ENCODE peak calls at places on chromosomes 11 and 22, in four cellular contexts. S is stomach, J is brain microvascular endothelial cell, Q is OCI-LY7. F is an unnamed sample.

GRCh38 chr11:44600739-44601416 is 35.4 kb downstream of the CD82 start:
- DNase-seq in Q (peak), S (no peak), J (no peak), F (no peak)

GRCh38 chr22:19686946-19687345 is 27.4 kb upstream of the SEPTIN5 start:
- DNase-seq in J (no peak), S (no peak), Q (no peak), F (no peak)

GRCh38 chr11:69650081-69650831 is 9.3 kb downstream of the CCND1 start:
- DNase-seq in J (no peak), Q (no peak), S (no peak), F (no peak)

GRCh38 chr11:62905286-62905685 is 15.9 kb downstream of the CHRM1 start:
- DNase-seq in J (no peak), S (no peak), Q (no peak), F (no peak)

GRCh38 chr11:118212131-118212725 is 12.6 kb downstream of the JAML start:
- DNase-seq in Q (no peak), S (peak), J (no peak), F (no peak)

GRCh38 chr22:50045211-50046018 is 12.7 kb downstream of the TTLL8 start:
- DNase-seq in S (no peak), Q (no peak), J (no peak), F (no peak)

GRCh38 chr11:60912223-60912850 is 1.6 kb upstream of the TMEM109 start:
- DNase-seq in S (no peak), Q (no peak), J (no peak), F (no peak)

GRCh38 chr11:68670208-68670992 is 13.9 kb upstream of the GAL start:
- DNase-seq in S (no peak), Q (peak), J (no peak), F (no peak)

GRCh38 chr11:14974723-14975587 is 2.8 kb upstream of the CALCA start:
- DNase-seq in Q (peak), S (peak), J (peak), F (no peak)

GRCh38 chr11:116035972-116036371 is 531.8 kb upstream of the CADM1 start:
- DNase-seq in Q (no peak), J (no peak), S (no peak), F (no peak)

GRCh38 chr11:105979997-105980703 is 41.9 kb downstream of the MSANTD4 start:
- DNase-seq in J (no peak), Q (no peak), S (no peak), F (no peak)

GRCh38 chr22:19554834-19555404 is 30.7 kb upstream of the CLDN5 start:
- DNase-seq in Q (no peak), J (peak), S (no peak), F (no peak)

GRCh38 chr11:5258543-5259262 is 4.1 kb upstream of the HBG2 start:
- DNase-seq in Q (no peak), J (no peak), S (no peak), F (no peak)

GRCh38 chr11:33598426-33599069 is 102.1 kb downstream of the C11orf91 start:
- DNase-seq in J (no peak), S (no peak), Q (no peak), F (no peak)

GRCh38 chr11:118263694-118264567 is at the start of gene MPZL2:
- DNase-seq in Q (no peak), J (no peak), S (peak), F (peak)

GRCh38 chr11:48103621-48104561 is 112.7 kb upstream of the OR4B1 start:
- DNase-seq in S (no peak), Q (no peak), J (no peak), F (no peak)

GRCh38 chr22:45271667-45272188 is 13.0 kb upstream of the UPK3A start:
- DNase-seq in J (no peak), Q (no peak), S (peak), F (no peak)

GRCh38 chr22:44622147-44622427 is 79.9 kb upstream of the PRR5 start:
- DNase-seq in S (no peak), J (no peak), Q (peak), F (no peak)

GRCh38 chr22:37021710-37022482 is 2.4 kb downstream of the MPST start:
- DNase-seq in Q (peak), S (peak), J (no peak), F (no peak)

GRCh38 chr11:129252621-129253020 is 60.5 kb upstream of the ARHGAP32 start:
- DNase-seq in S (no peak), J (no peak), Q (no peak), F (no peak)

GRCh38 chr22:45211848-45212247 is 28.8 kb downstream of the KIAA0930 start:
- DNase-seq in J (no peak), Q (no peak), S (no peak), F (no peak)

GRCh38 chr22:29299136-29299900 is 7.1 kb upstream of the GAS2L1 start:
- DNase-seq in S (no peak), Q (no peak), J (no peak), F (no peak)

GRCh38 chr22:50048836-50049235 is 9.3 kb downstream of the TTLL8 start:
- DNase-seq in Q (no peak), J (no peak), S (no peak), F (no peak)

GRCh38 chr11:24060125-24060524 is 436.7 kb upstream of the LUZP2 start:
- DNase-seq in Q (no peak), S (no peak), J (no peak), F (no peak)

GRCh38 chr11:9428706-9429105 is 32.1 kb upstream of the ZNF143 start:
- DNase-seq in J (no peak), Q (no peak), S (no peak), F (no peak)

GRCh38 chr11:85590848-85591483 is 36.2 kb downstream of the DLG2 start:
- DNase-seq in S (no peak), J (peak), Q (peak), F (no peak)

GRCh38 chr22:17358394-17358793 is 10.9 kb upstream of the CECR2 start:
- DNase-seq in Q (no peak), S (no peak), J (no peak), F (no peak)

GRCh38 chr11:34671946-34672345 is 51.1 kb downstream of the EHF start:
- DNase-seq in J (no peak), Q (no peak), S (no peak), F (no peak)

GRCh38 chr22:50576070-50576469 is 2.2 kb downstream of the CPT1B start:
- DNase-seq in S (no peak), J (peak), Q (no peak), F (no peak)

GRCh38 chr11:121207485-121208115 is 85.0 kb upstream of the SC5D start:
- DNase-seq in J (no peak), Q (no peak), S (no peak), F (no peak)

GRCh38 chr11:93577291-93577690 is 34.1 kb upstream of the SMCO4 start:
- DNase-seq in J (peak), S (no peak), Q (no peak), F (no peak)

GRCh38 chr11:57792870-57793269 is 31.3 kb downstream of the CTNND1 start:
- DNase-seq in J (no peak), Q (no peak), S (no peak), F (no peak)

GRCh38 chr11:14358729-14359439 is at the start of gene RRAS2:
- DNase-seq in Q (no peak), S (peak), J (peak), F (no peak)

GRCh38 chr22:17570851-17571631 is 7.7 kb downstream of the SLC25A18 start:
- DNase-seq in Q (no peak), S (peak), J (peak), F (no peak)

GRCh38 chr22:40491990-40492631 is 121.7 kb downstream of the SGSM3 start:
- DNase-seq in S (no peak), Q (peak), J (peak), F (no peak)

GRCh38 chr22:43474161-43475101 is 62.6 kb downstream of the MPPED1 start:
- DNase-seq in Q (no peak), J (no peak), S (no peak), F (no peak)

GRCh38 chr22:43471186-43471585 is 59.4 kb downstream of the MPPED1 start:
- DNase-seq in J (no peak), S (no peak), Q (no peak), F (no peak)

GRCh38 chr22:43473441-43473840 is 61.6 kb downstream of the MPPED1 start:
- DNase-seq in S (no peak), J (no peak), Q (no peak), F (no peak)

GRCh38 chr22:43471606-43472135 is 59.9 kb downstream of the MPPED1 start:
- DNase-seq in Q (no peak), J (no peak), S (no peak), F (no peak)

GRCh38 chr22:43473031-43473430 is 61.2 kb downstream of the MPPED1 start:
- DNase-seq in S (no peak), Q (no peak), J (no peak), F (no peak)
- H3K27ac ChIP-seq in S (no peak), Q (no peak), J (no peak), F (no peak)

GRCh38 chr11:102476812-102477211 is 24.2 kb upstream of the TMEM123 start:
- DNase-seq in Q (peak), S (peak), J (no peak), F (no peak)
- H3K27ac ChIP-seq in Q (peak), S (peak), J (no peak), F (peak)

DNA sequence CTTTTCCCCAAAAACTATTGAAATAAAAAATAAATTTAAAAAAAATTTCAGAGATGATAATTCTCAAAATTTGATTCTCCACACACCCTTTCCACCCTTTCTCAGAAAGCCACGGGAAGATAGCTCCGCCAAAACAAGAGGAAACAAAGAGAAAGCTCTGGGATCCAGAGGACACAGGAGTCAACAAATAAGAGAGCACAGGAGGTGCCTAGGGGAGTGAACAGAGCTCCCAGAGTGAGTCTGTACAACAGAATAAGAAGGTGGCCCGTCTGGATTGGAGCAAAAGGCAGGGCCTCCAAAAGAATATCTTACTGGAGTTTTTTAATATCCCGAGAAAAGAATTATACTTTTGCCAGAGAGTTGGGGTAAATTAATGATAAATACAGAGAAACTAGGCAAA is 96.3 kb upstream of the DRD2 start:
- DNase-seq in J (no peak), Q (no peak), S (no peak), F (no peak)
- H3K27ac ChIP-seq in J (no peak), Q (no peak), S (no peak), F (no peak)

GRCh38 chr11:96213500-96213899 is 129.5 kb downstream of the MAML2 start:
- DNase-seq in S (no peak), Q (no peak), J (peak), F (no peak)
- H3K27ac ChIP-seq in S (peak), Q (no peak), J (peak), F (no peak)

GRCh38 chr22:21102659-21103267 is 57.0 kb downstream of the LRRC74B start:
- DNase-seq in J (peak), Q (peak), S (peak), F (no peak)
- H3K27ac ChIP-seq in J (no peak), Q (no peak), S (no peak), F (no peak)